ENCODE peak calls at places on chromosome X, in nine cellular contexts. N, G, J, H, E, B, C, O and X are unnamed samples.
A peak's percentile ranks its signal among the peaks of the same experiment; 100 is the strongest.

GRCh38 chrX:82748901-82749505 is 759.1 kb upstream of the POU3F4 start:
- DNase-seq in N (no peak), G (no peak), J (peak; percentile 61), H (no peak), E (no peak), B (no peak), C (no peak), O (no peak), X (no peak)

GRCh38 chrX:102959471-102959870 is 22.4 kb downstream of the RAB40AL start:
- DNase-seq in N (no peak), G (no peak), J (peak; percentile 53), H (no peak), E (no peak), B (no peak), C (no peak), O (no peak), X (no peak)

GRCh38 chrX:48531359-48531954 is 8.1 kb upstream of the TBC1D25 start:
- DNase-seq in N (no peak), G (no peak), J (peak; percentile 57), H (no peak), E (no peak), B (no peak), C (no peak), O (no peak), X (peak; percentile 43)

GRCh38 chrX:116240446-116240845 is 69.9 kb downstream of the AGTR2 start:
- DNase-seq in N (no peak), G (no peak), J (no peak), H (no peak), E (no peak), B (no peak), C (no peak), O (no peak), X (no peak)

GRCh38 chrX:40253770-40254169 is 156.0 kb upstream of the BCOR start:
- DNase-seq in N (no peak), G (no peak), J (no peak), H (no peak), E (no peak), B (no peak), C (no peak), O (no peak), X (no peak)

GRCh38 chrX:24169211-24169610 is 19.7 kb downstream of the ZFX start:
- DNase-seq in N (no peak), G (no peak), J (no peak), H (no peak), E (no peak), B (no peak), C (no peak), O (no peak), X (no peak)

GRCh38 chrX:150873616-150874015 is 24.9 kb downstream of the CD99L2 start:
- DNase-seq in N (no peak), G (no peak), J (no peak), H (peak; percentile 36), E (no peak), B (no peak), C (no peak), O (no peak), X (peak; percentile 53)

GRCh38 chrX:40007136-40007535 is 90.6 kb downstream of the BCOR start:
- DNase-seq in N (no peak), G (no peak), J (no peak), H (no peak), E (no peak), B (no peak), C (peak; percentile 87), O (no peak), X (no peak)

GRCh38 chrX:101658661-101659477 is 781 bp downstream of the ARMCX2 start:
- DNase-seq in N (no peak), G (peak; percentile 83), J (peak; percentile 33), H (peak; percentile 76), E (peak; percentile 89), B (peak; percentile 86), C (peak; percentile 88), O (peak; percentile 70), X (peak; percentile 39)

GRCh38 chrX:134186362-134187121 is 50.4 kb upstream of the CCDC160 start:
- DNase-seq in N (no peak), G (no peak), J (no peak), H (no peak), E (no peak), B (no peak), C (no peak), O (no peak), X (peak; percentile 67)

GRCh38 chrX:115367956-115368355 is 78.4 kb downstream of the LUZP4 start:
- DNase-seq in N (no peak), G (peak; percentile 72), J (no peak), H (no peak), E (no peak), B (no peak), C (no peak), O (no peak), X (no peak)

GRCh38 chrX:56248492-56248891 is 16.3 kb downstream of the KLF8 start:
- DNase-seq in N (no peak), G (peak; percentile 63), J (peak; percentile 7), H (peak; percentile 32), E (no peak), B (peak; percentile 75), C (peak; percentile 78), O (peak; percentile 52), X (peak; percentile 74)

GRCh38 chrX:111823068-111823467 is 52.9 kb upstream of the TRPC5OS start:
- DNase-seq in N (no peak), G (peak; percentile 33), J (no peak), H (no peak), E (no peak), B (no peak), C (peak; percentile 94), O (no peak), X (no peak)

GRCh38 chrX:31480696-31481095 is 408.9 kb upstream of the FTHL17 start:
- DNase-seq in N (no peak), G (no peak), J (no peak), H (no peak), E (no peak), B (no peak), C (no peak), O (no peak), X (no peak)

GRCh38 chrX:13123857-13124345 is 79.5 kb upstream of the FAM9C start:
- DNase-seq in N (no peak), G (no peak), J (peak; percentile 71), H (no peak), E (no peak), B (no peak), C (no peak), O (no peak), X (peak; percentile 62)

GRCh38 chrX:86137071-86137470 is 11.2 kb upstream of the DACH2 start:
- DNase-seq in N (no peak), G (no peak), J (no peak), H (no peak), E (no peak), B (no peak), C (no peak), O (no peak), X (no peak)

DNA sequence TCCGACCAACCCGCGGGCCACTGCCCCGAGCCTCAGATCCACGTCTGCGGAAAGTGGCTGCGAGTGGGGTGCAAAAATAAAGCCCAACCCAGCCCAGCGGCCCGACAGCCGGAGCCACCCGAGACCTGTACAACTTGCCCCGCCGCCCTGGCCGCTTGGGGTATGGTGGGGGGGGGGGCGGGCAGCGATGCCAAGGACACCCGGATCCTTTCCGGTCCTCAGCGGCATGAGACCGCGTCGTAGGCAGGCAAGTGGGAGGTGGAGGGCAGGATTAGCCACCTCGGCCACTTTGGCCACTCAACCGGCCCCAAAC is 1.6 kb downstream of the SLITRK4 start:
- DNase-seq in N (no peak), G (no peak), J (no peak), H (no peak), E (peak; percentile 76), B (peak; percentile 52), C (no peak), O (no peak), X (no peak)
- H3K4me3 ChIP-seq in N (peak overlapping the region; percentile 76), G (no peak overlapping the region), J (no peak overlapping the region), H (peak overlapping the region; percentile 59), E (peak overlapping the region; percentile 23), B (peak overlapping the region; percentile 18), C (no peak overlapping the region), O (peak overlapping the region; percentile 51), X (no peak overlapping the region)

GRCh38 chrX:53288173-53288572 is 6.8 kb upstream of the IQSEC2 start:
- DNase-seq in N (no peak), G (peak; percentile 51), J (no peak), H (peak; percentile 58), E (no peak), B (peak; percentile 87), C (peak; percentile 80), O (no peak), X (peak; percentile 38)
- H3K27ac ChIP-seq in N (peak overlapping the region; percentile 14), G (no peak overlapping the region), J (no peak overlapping the region), H (peak overlapping the region; percentile 80), E (no peak overlapping the region), B (peak overlapping the region; percentile 83), C (no peak overlapping the region), O (peak overlapping the region; percentile 80), X (peak overlapping the region; percentile 15)

DNA sequence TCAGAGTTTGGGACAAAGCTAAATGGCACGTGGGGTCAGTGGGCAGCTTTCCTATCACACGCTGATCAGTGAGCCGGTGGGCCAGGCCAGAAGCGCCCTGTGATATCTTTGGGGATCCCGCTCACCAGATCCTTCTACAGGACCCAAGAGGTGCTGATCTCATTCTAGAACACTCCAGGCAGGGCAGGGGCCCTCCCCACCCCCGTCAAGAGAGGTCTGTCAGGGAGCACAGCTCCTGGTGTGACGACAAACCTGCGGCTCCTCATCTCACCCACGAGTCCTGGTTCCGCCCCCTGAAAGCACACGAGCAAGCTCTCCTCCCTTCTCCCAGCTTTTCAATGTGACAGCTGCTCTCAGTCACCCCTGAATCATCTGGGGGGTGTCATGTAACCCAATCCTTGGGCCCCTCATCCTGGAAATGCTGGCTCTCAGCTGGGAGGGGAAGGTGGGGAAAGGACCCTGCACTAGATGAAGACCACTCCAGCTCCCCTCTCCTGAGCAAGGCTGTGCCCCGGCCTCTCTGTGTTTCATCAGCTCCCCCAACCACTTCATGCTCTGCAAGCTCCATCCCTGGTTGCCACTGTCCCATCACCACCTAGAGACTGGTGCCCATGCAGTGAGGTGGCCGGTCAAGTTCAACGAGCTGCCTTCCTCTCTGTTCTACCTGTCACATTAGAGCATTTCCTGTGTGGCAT is 4.6 kb downstream of the HCFC1 start:
- DNase-seq in N (no peak), G (no peak), J (no peak), H (no peak), E (no peak), B (no peak), C (no peak), O (no peak), X (no peak)
- H3K4me3 ChIP-seq in N (peak overlapping the region; percentile 87), G (no peak overlapping the region), J (no peak overlapping the region), H (no peak overlapping the region), E (no peak overlapping the region), B (no peak overlapping the region), C (no peak overlapping the region), O (no peak overlapping the region), X (peak overlapping the region; percentile 73)

DNA sequence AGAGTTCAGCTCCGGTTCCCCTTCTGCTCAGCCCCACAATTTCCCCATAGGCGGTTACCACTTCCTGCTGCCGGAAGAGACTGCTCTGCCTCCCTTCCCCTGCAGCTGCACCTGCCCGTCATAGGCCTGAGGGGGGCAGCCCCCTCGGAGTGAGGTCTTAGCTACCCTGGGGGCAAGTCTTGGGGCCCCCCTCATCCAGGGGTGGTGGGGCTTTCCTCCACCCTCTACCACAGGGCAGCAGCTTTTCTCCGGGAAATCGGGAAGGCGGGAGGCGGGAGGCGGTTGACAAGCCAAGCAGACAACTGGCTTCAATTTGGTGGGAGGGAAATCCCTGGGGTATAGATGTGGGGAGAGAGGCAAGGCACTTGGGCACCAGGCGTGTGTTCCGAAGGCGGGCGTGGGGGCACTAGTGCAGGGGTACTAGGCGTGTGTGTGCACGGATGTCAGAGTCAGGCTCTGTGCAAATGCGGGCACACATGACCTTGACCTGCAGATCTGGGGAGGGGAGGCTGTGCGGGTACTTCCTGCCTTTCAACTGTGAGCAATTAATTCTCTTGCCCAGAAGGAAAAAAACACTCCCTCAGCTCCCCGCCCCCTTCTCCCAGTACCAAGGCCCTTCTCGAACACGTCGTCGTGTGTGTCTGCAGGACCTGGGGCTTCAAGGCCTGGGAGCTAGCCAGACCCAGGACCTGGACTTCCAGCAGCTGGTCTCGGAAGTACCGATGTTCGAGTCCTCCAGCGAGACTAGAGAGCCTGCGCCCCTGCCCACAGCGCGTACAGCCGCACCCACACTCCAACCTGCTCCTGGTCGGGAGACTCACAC is 1.0 kb upstream of the ARHGAP4 start:
- DNase-seq in N (no peak), G (peak; percentile 86), J (no peak), H (peak; percentile 66), E (no peak), B (peak; percentile 84), C (no peak), O (no peak), X (peak; percentile 76)
- H3K27ac ChIP-seq in N (peak overlapping the region; percentile 78), G (peak overlapping the region; percentile 94), J (peak overlapping the region; percentile 93), H (peak overlapping the region; percentile 95), E (peak overlapping the region; percentile 88), B (peak overlapping the region; percentile 96), C (peak overlapping the region; percentile 94), O (peak overlapping the region; percentile 88), X (peak overlapping the region; percentile 96)